ENCODE peak calls at places on chromosome 11, in eight cellular contexts. H is pancreas; R is heart left ventricle; C is ovary; O is psoas muscle; Z is neural progenitor cell; A is IMR-90; F is CD8-positive, alpha-beta T cell. G is an unnamed sample.

GRCh38 chr11:33606762-33607161 is 93.9 kb downstream of the C11orf91 start:
- DNase-seq in H (no peak), A (no peak), O (no peak), F (no peak), R (no peak), C (no peak), Z (no peak), G (no peak)

GRCh38 chr11:17538731-17539130 is 5.5 kb downstream of the USH1C start:
- DNase-seq in Z (no peak), R (no peak), C (no peak), A (no peak), F (no peak), O (peak; percentile 15), H (no peak), G (no peak)

GRCh38 chr11:5809122-5809519 is 397 bp downstream of the OR52N2 start:
- DNase-seq in A (no peak), F (no peak), Z (no peak), R (no peak), O (no peak), H (no peak), C (no peak), G (peak; percentile 2)

GRCh38 chr11:102598272-102598671 is 26.9 kb downstream of the MMP20 start:
- DNase-seq in O (no peak), H (no peak), A (no peak), R (no peak), Z (no peak), C (no peak), F (no peak), G (no peak)

GRCh38 chr11:36657610-36658225 is 59.7 kb upstream of the RAG2 start:
- DNase-seq in C (no peak), H (no peak), O (no peak), F (no peak), Z (no peak), R (no peak), A (peak; percentile 13), G (peak; percentile 50)

GRCh38 chr11:2269601-2270321 is 627 bp downstream of the ASCL2 start:
- DNase-seq in R (peak; percentile 58), C (no peak), O (peak; percentile 61), F (peak; percentile 72), A (peak; percentile 55), H (peak; percentile 71), Z (peak; percentile 87), G (peak; percentile 35)

GRCh38 chr11:74978041-74978440 is 10.7 kb upstream of the NEU3 start:
- DNase-seq in A (no peak), R (no peak), C (no peak), H (no peak), O (no peak), Z (no peak), F (no peak), G (no peak)

GRCh38 chr11:316031-316701 is 2.3 kb downstream of the IFITM1 start:
- DNase-seq in C (no peak), R (peak; percentile 65), Z (peak; percentile 50), A (no peak), O (peak; percentile 60), H (peak; percentile 76), F (peak; percentile 71), G (no peak)

GRCh38 chr11:3877252-3878035 is 22.0 kb downstream of the STIM1 start:
- DNase-seq in C (no peak), F (no peak), R (no peak), H (no peak), Z (peak; percentile 25), O (no peak), A (no peak), G (no peak)

GRCh38 chr11:121391914-121392313 is 60.2 kb upstream of the SORL1 start:
- DNase-seq in H (no peak), F (no peak), A (no peak), O (no peak), R (peak; percentile 34), Z (no peak), C (no peak), G (no peak)

GRCh38 chr11:50182486-50182885 is 149.8 kb downstream of the OR4C45 start:
- DNase-seq in A (no peak), C (no peak), R (no peak), O (no peak), F (no peak), H (no peak), Z (no peak), G (no peak)

GRCh38 chr11:14637868-14638409 is 5.7 kb upstream of the PDE3B start:
- DNase-seq in R (no peak), H (no peak), Z (no peak), F (no peak), O (no peak), A (no peak), C (no peak), G (no peak)

GRCh38 chr11:119432484-119433368 is 9.8 kb upstream of the THY1 start:
- DNase-seq in A (peak; percentile 77), C (peak; percentile 31), Z (peak; percentile 21), H (no peak), R (no peak), F (no peak), O (no peak), G (peak; percentile 77)

GRCh38 chr11:69080361-69080973 is 31.7 kb downstream of the TPCN2 start:
- DNase-seq in O (no peak), A (peak; percentile 25), C (no peak), H (no peak), R (no peak), Z (no peak), F (peak; percentile 53), G (peak; percentile 66)

GRCh38 chr11:65617136-65617850 is 1.7 kb downstream of the PCNX3 start:
- DNase-seq in Z (no peak), A (no peak), F (no peak), R (no peak), H (no peak), O (no peak), C (no peak), G (no peak)
- H3K4me3 ChIP-seq in Z (no peak overlapping the region), A (no peak overlapping the region), F (peak overlapping the region; percentile 75), R (peak overlapping the region; percentile 89), H (no peak overlapping the region), O (peak overlapping the region; percentile 97), C (no peak overlapping the region), G (peak overlapping the region; percentile 90)

GRCh38 chr11:9756878-9757277 is 93.0 kb downstream of the SWAP70 start:
- DNase-seq in R (no peak), A (no peak), O (no peak), C (no peak), H (no peak), Z (no peak), F (no peak), G (no peak)

GRCh38 chr11:9759519-9760179 is 95.8 kb downstream of the SWAP70 start:
- DNase-seq in O (peak; percentile 92), H (peak; percentile 65), C (peak; percentile 58), A (peak; percentile 100), Z (no peak), R (peak; percentile 90), F (peak; percentile 78), G (peak; percentile 91)

GRCh38 chr11:9758676-9759518 is 95.0 kb downstream of the SWAP70 start:
- DNase-seq in F (peak; percentile 63), R (peak; percentile 93), O (peak; percentile 92), Z (peak; percentile 64), A (peak; percentile 64), C (peak; percentile 80), H (peak; percentile 88), G (peak; percentile 87)

GRCh38 chr11:9756461-9756860 is 92.6 kb downstream of the SWAP70 start:
- DNase-seq in O (no peak), Z (no peak), F (no peak), H (no peak), A (no peak), R (no peak), C (no peak), G (no peak)

DNA sequence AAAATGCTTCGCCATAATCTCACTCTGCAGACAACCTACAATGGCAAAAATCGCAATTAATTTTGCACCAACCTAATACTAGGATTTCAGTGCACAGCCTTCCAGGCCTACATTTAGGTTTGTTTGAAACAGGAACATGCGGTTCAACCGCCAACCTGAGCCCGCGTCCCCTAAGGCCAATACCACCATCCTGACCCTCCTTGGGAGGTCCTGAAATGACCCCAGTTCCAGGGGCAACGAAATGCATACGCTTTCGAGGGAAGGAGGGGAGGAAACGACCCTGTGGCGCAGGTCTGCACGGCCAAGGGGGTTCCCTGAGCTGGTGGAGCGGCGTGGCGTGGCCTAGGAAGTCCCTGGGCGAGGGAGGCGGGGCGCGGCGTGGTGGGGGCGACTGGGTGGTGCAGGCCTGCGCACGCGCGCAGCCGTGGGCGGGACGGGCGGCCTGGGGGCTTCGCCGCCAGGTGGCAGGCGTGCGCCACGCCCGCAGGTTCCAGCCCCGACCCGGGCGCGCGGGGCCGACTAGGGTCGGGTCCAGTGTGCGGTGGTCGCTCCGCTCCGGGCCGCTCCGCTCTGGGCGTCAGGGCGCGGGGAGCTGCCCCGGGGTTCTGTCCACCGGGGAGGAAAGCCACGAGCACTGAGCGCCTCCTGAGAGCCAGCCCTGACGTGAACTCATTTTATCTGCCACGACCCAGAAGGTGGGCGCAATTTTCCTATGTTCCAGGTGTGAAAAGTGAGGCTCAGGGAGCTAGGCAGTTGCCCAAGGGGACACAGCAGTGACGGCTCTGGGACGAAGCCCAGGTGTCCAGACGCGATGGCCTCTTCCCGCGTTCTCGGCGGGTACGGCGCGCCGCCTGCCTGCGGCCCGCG is 94.2 kb downstream of the SWAP70 start:
- DNase-seq in A (peak; percentile 72), H (peak; percentile 96), F (peak; percentile 96), O (peak; percentile 94), R (peak; percentile 94), Z (peak; percentile 88), C (peak; percentile 86), G (peak; percentile 91)
- H3K4me1 ChIP-seq in A (peaks cover 48% of the 10 kb centered on the region), H (peaks cover 10% of the 10 kb centered on the region), F (peaks cover 12% of the 10 kb centered on the region), O (peaks cover 21% of the 10 kb centered on the region), R (peaks cover 36% of the 10 kb centered on the region), Z (peaks cover 9% of the 10 kb centered on the region), C (peaks cover 16% of the 10 kb centered on the region), G (peaks cover 61% of the 10 kb centered on the region)

GRCh38 chr11:95307310-95307709 is 76.3 kb upstream of the SESN3 start:
- DNase-seq in C (no peak), R (no peak), O (no peak), H (no peak), A (no peak), Z (no peak), F (no peak), G (no peak)

GRCh38 chr11:95306816-95307215 is 75.8 kb upstream of the SESN3 start:
- DNase-seq in C (no peak), O (no peak), H (no peak), Z (no peak), F (no peak), A (no peak), R (no peak), G (no peak)

GRCh38 chr11:95304777-95305176 is 73.8 kb upstream of the SESN3 start:
- DNase-seq in C (no peak), O (no peak), H (no peak), R (no peak), A (no peak), Z (no peak), F (no peak), G (no peak)

GRCh38 chr11:95308512-95309035 is 77.6 kb upstream of the SESN3 start:
- DNase-seq in H (no peak), F (no peak), O (no peak), A (no peak), Z (no peak), R (no peak), C (no peak), G (no peak)

GRCh38 chr11:95305726-95306522 is 74.9 kb upstream of the SESN3 start:
- DNase-seq in A (no peak), F (no peak), H (no peak), O (no peak), Z (no peak), R (no peak), C (no peak), G (no peak)
- H3K4me3 ChIP-seq in A (no peak overlapping the region), F (no peak overlapping the region), H (no peak overlapping the region), O (no peak overlapping the region), Z (no peak overlapping the region), R (no peak overlapping the region), C (no peak overlapping the region), G (no peak overlapping the region)

GRCh38 chr11:44868455-44869421 is 81.9 kb downstream of the TP53I11 start:
- DNase-seq in H (no peak), Z (no peak), R (no peak), C (no peak), A (no peak), F (no peak), O (no peak), G (no peak)
- H3K4me1 ChIP-seq in H (no peaks in the 10 kb centered on the region), Z (peaks cover 57% of the 10 kb centered on the region), R (no peaks in the 10 kb centered on the region), C (no peaks in the 10 kb centered on the region), A (peaks cover 4% of the 10 kb centered on the region), F (no peaks in the 10 kb centered on the region), O (no peaks in the 10 kb centered on the region), G (no peaks in the 10 kb centered on the region)

G was measured in adipocyte.